ENCODE peak calls at places on chromosomes 5 and 9, in nine cellular contexts. I, K, T, Q, C, X, G, U and W are unnamed samples. For H3K36me3, the result is how much of the 10 kb centered on the place peaks cover.

GRCh38 chr9:114047717-114048116 is 30.4 kb downstream of the AMBP start:
- DNase-seq in X (no peak), I (peak), K (no peak), U (peak), C (peak), Q (no peak), G (peak), T (peak), W (peak)

GRCh38 chr9:128529191-128529590 is 23.2 kb upstream of the SPTAN1 start:
- DNase-seq in U (no peak), G (peak), I (no peak), C (no peak), X (no peak), K (no peak), Q (no peak), T (no peak), W (no peak)

GRCh38 chr9:94639996-94640376 is 668 bp upstream of the FBP1 start:
- DNase-seq in T (no peak), U (no peak), K (no peak), X (no peak), Q (no peak), I (peak), C (peak), G (no peak), W (no peak)

GRCh38 chr9:120366646-120367019 is 213.3 kb downstream of the CDK5RAP2 start:
- DNase-seq in X (no peak), Q (no peak), C (peak), K (no peak), G (peak), U (peak), I (peak), T (no peak), W (peak)

GRCh38 chr5:405421-405820 is 37.6 kb upstream of the EXOC3 start:
- DNase-seq in C (no peak), T (no peak), X (no peak), U (no peak), Q (no peak), I (no peak), G (no peak), K (no peak), W (no peak)

GRCh38 chr5:34495178-34495577 is 160.9 kb upstream of the RAI14 start:
- DNase-seq in I (no peak), C (no peak), U (no peak), X (no peak), T (no peak), K (no peak), Q (no peak), G (no peak), W (no peak)

GRCh38 chr9:120617637-120617979 is 37.6 kb upstream of the CDK5RAP2 start:
- DNase-seq in I (no peak), Q (no peak), G (no peak), T (no peak), C (no peak), K (no peak), U (no peak), X (no peak), W (no peak)

GRCh38 chr9:110842976-110843375 is 174.4 kb downstream of the MUSK start:
- DNase-seq in G (no peak), C (no peak), I (no peak), T (no peak), U (no peak), X (no peak), Q (no peak), K (no peak), W (no peak)

GRCh38 chr5:129836321-129836720 is 67.9 kb upstream of the CHSY3 start:
- DNase-seq in G (no peak), C (no peak), I (no peak), X (no peak), Q (no peak), K (no peak), U (no peak), T (no peak), W (no peak)

GRCh38 chr5:159945359-159945758 is 29.1 kb downstream of the ADRA1B start:
- DNase-seq in K (no peak), U (no peak), G (no peak), I (no peak), X (no peak), Q (no peak), C (no peak), T (no peak), W (no peak)

GRCh38 chr9:4197548-4197947 is 102.3 kb downstream of the GLIS3 start:
- DNase-seq in I (peak), Q (no peak), C (peak), K (no peak), X (no peak), T (no peak), U (no peak), G (no peak), W (peak)

GRCh38 chr5:129899454-129899853 is 4.8 kb upstream of the CHSY3 start:
- DNase-seq in C (no peak), G (peak), X (no peak), K (no peak), U (no peak), I (no peak), T (no peak), Q (no peak), W (peak)

GRCh38 chr5:6568383-6568782 is 64.5 kb downstream of the NSUN2 start:
- DNase-seq in I (no peak), U (no peak), C (no peak), Q (no peak), T (no peak), X (peak), G (no peak), K (no peak), W (no peak)

GRCh38 chr5:133287500-133287899 is 235.7 kb downstream of the HSPA4 start:
- DNase-seq in T (no peak), U (peak), Q (no peak), G (peak), X (no peak), K (no peak), C (peak), I (peak), W (no peak)

GRCh38 chr9:137708590-137709284 is 89.9 kb downstream of the EHMT1 start:
- DNase-seq in C (no peak), X (no peak), Q (no peak), T (no peak), I (no peak), K (no peak), G (no peak), U (no peak), W (peak)

GRCh38 chr9:90815183-90815943 is 13.7 kb downstream of the SYK start:
- DNase-seq in Q (no peak), T (no peak), K (no peak), G (no peak), X (no peak), I (no peak), U (no peak), C (no peak), W (peak)

GRCh38 chr9:76213751-76214150 is 180.5 kb downstream of the RFK start:
- DNase-seq in Q (no peak), T (no peak), G (no peak), I (no peak), U (no peak), K (no peak), C (no peak), X (no peak), W (no peak)

GRCh38 chr5:81850494-81850893 is 99.6 kb upstream of the SSBP2 start:
- DNase-seq in X (no peak), U (no peak), G (no peak), I (no peak), T (no peak), C (no peak), K (peak), Q (no peak), W (no peak)

GRCh38 chr9:72427801-72428200 is 62.8 kb upstream of the ZFAND5 start:
- DNase-seq in C (no peak), G (no peak), U (no peak), T (no peak), X (no peak), K (no peak), I (no peak), Q (no peak), W (peak)

GRCh38 chr9:130226112-130226511 is 39.4 kb upstream of the HMCN2 start:
- DNase-seq in T (no peak), C (no peak), G (no peak), I (no peak), K (no peak), U (no peak), X (no peak), Q (no peak), W (no peak)

GRCh38 chr9:26870292-26870691 is 22.3 kb downstream of the CAAP1 start:
- DNase-seq in X (no peak), C (no peak), K (no peak), I (no peak), U (no peak), T (no peak), Q (no peak), G (peak), W (peak)

GRCh38 chr5:30099634-30100033 is 1093.9 kb upstream of the CDH6 start:
- DNase-seq in T (no peak), Q (no peak), X (no peak), K (no peak), G (no peak), C (peak), I (no peak), U (no peak), W (no peak)

GRCh38 chr5:81530919-81531318 is 137.0 kb upstream of the ACOT12 start:
- DNase-seq in G (no peak), K (no peak), Q (no peak), I (no peak), X (no peak), C (no peak), T (no peak), U (no peak), W (no peak)

GRCh38 chr5:115461093-115461492 is 83.5 kb downstream of the FEM1C start:
- DNase-seq in K (no peak), T (no peak), G (no peak), I (no peak), C (no peak), U (no peak), Q (no peak), X (no peak), W (peak)

GRCh38 chr9:91884746-91885687 is 65.0 kb downstream of the ROR2 start:
- DNase-seq in U (no peak), T (no peak), Q (no peak), G (no peak), X (no peak), K (no peak), I (peak), C (peak), W (no peak)

GRCh38 chr9:91883503-91883902 is 66.5 kb downstream of the ROR2 start:
- DNase-seq in K (no peak), C (no peak), T (no peak), G (no peak), X (no peak), I (no peak), Q (no peak), U (no peak), W (no peak)

GRCh38 chr9:91884153-91884552 is 65.9 kb downstream of the ROR2 start:
- DNase-seq in U (no peak), X (no peak), C (no peak), K (no peak), Q (no peak), G (no peak), T (no peak), I (peak), W (no peak)

GRCh38 chr9:91880378-91880972 is 69.6 kb downstream of the ROR2 start:
- DNase-seq in T (no peak), X (no peak), I (no peak), K (peak), U (no peak), Q (no peak), C (no peak), G (no peak), W (no peak)

GRCh38 chr9:91882628-91883027 is 67.4 kb downstream of the ROR2 start:
- DNase-seq in K (no peak), Q (no peak), C (no peak), U (no peak), I (peak), G (no peak), X (no peak), T (no peak), W (no peak)
- TF ChIP-seq CTCF in K (no peak), Q (no peak), C (no peak), U (no peak), I (peak), G (no peak), X (no peak), T (peak), W (peak)

GRCh38 chr9:135992486-135993408 is 31.6 kb upstream of the UBAC1 start:
- DNase-seq in Q (peak), K (peak), U (peak), X (peak), C (peak), I (peak), T (peak), G (peak), W (peak)

GRCh38 chr9:135989722-135990467 is 28.7 kb upstream of the UBAC1 start:
- DNase-seq in Q (no peak), U (no peak), G (no peak), K (no peak), X (no peak), I (no peak), C (no peak), T (peak), W (no peak)

GRCh38 chr9:135989157-135989556 is 28.0 kb upstream of the UBAC1 start:
- DNase-seq in I (no peak), G (no peak), C (no peak), T (no peak), U (no peak), X (no peak), K (no peak), Q (no peak), W (no peak)

GRCh38 chr9:135991771-135992170 is 30.6 kb upstream of the UBAC1 start:
- DNase-seq in U (no peak), T (no peak), K (no peak), I (no peak), Q (no peak), X (no peak), G (no peak), C (no peak), W (no peak)

GRCh38 chr9:135990468-135991429 is 29.6 kb upstream of the UBAC1 start:
- DNase-seq in C (peak), G (peak), K (peak), T (peak), Q (peak), I (peak), U (no peak), X (peak), W (peak)
- H3K4me3 ChIP-seq in C (no peak), G (no peak), K (no peak), T (peak), Q (no peak), I (no peak), U (no peak), X (peak), W (no peak)

GRCh38 chr5:1823381-1824034 is 22.3 kb downstream of the NDUFS6 start:
- DNase-seq in C (no peak), I (no peak), U (no peak), G (no peak), T (no peak), K (no peak), Q (no peak), X (no peak), W (no peak)
- H3K36me3 ChIP-seq in C (under half), I (under half), U (under half), G (under half), T (under half), K (under half), Q (under half), X (half or more), W (under half)

GRCh38 chr5:61766141-61766540 is 434.1 kb downstream of the ZSWIM6 start:
- DNase-seq in X (no peak), I (no peak), U (no peak), K (no peak), T (no peak), Q (no peak), C (no peak), G (no peak), W (no peak)

GRCh38 chr5:61771062-61771461 is 439.0 kb downstream of the ZSWIM6 start:
- DNase-seq in C (no peak), I (no peak), Q (no peak), T (no peak), U (no peak), G (no peak), K (no peak), X (no peak), W (no peak)

GRCh38 chr5:61767231-61768080 is 435.4 kb downstream of the ZSWIM6 start:
- DNase-seq in U (no peak), I (no peak), K (no peak), G (no peak), T (no peak), X (no peak), Q (no peak), C (no peak), W (no peak)

GRCh38 chr5:61765471-61765870 is 433.4 kb downstream of the ZSWIM6 start:
- DNase-seq in X (no peak), K (no peak), Q (no peak), I (no peak), U (no peak), C (no peak), G (no peak), T (no peak), W (no peak)

DNA sequence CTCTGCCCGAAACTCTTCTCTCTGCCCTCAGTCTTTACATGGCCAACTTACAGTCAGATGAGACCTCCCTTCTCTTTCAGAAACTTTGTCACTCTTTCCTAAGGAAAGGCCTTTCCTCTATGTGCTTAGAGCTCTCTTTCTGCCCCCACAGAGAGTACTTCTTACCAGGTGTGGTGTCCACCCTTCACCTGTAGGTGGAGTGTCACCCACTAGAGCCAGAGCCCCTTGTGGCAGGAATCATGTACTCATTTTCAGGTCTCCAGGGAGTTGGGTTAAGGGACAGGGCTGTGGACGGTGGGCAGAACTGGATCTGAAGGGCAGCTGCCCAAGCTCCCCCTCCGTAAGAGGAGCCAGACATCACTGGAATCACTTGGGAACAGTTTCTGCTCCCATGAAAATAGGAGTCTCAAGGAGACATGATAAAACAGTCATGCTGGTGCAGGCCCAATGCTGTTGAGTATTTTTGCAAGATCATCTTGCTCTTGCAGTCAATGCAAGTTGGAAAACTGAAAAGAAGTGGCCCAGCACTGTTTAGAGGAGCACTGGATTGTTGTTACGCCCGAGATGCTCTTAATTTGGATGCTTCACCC is 436.7 kb downstream of the ZSWIM6 start:
- DNase-seq in K (no peak), Q (no peak), G (peak), I (peak), X (no peak), U (peak), T (peak), C (peak), W (peak)
- TF ChIP-seq CTCF in K (no peak), Q (peak), G (peak), I (peak), X (peak), U (peak), T (peak), C (peak), W (peak)

GRCh38 chr5:17360879-17361278 is 137.2 kb upstream of the TAF11L2 start:
- DNase-seq in U (no peak), T (peak), X (no peak), G (no peak), I (peak), K (no peak), Q (no peak), C (no peak), W (no peak)

GRCh38 chr5:17355585-17356346 is 138.3 kb downstream of the BASP1 start:
- DNase-seq in T (no peak), U (no peak), I (no peak), G (no peak), X (no peak), Q (no peak), K (no peak), C (no peak), W (peak)

GRCh38 chr5:17361331-17361730 is 136.7 kb upstream of the TAF11L2 start:
- DNase-seq in G (no peak), U (no peak), Q (no peak), K (no peak), X (no peak), T (no peak), I (no peak), C (no peak), W (no peak)

GRCh38 chr5:17357504-17357903 is 140.1 kb downstream of the BASP1 start:
- DNase-seq in C (no peak), I (no peak), X (no peak), U (no peak), T (no peak), K (no peak), Q (no peak), G (no peak), W (no peak)

DNA sequence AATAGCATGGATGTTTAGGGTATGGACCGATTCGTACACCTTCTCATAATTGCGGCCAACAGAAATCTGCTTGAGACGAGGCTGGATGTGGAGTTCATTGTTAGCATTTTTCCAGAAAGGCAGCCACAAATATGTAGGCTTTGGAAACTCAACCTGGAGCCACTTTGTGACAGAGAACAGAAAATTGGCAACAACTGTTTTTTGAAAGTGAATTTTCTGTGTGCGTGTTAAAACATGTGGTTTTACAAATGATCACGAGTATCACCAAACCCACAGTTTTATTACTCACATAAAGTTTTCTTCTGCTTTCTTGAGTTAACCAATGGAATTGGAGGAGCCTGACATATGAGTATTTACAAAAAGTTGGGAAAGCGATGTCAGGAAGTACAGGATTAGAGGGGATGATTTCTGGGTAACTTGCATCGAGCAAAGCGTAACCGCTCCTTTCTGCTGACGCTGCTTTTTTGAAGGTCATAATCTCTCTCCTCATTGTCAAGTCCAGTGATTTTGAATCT is 138.5 kb upstream of the TAF11L2 start:
- DNase-seq in G (no peak), U (no peak), K (no peak), T (no peak), X (no peak), I (no peak), Q (no peak), C (no peak), W (peak)
- H3K4me3 ChIP-seq in G (no peak), U (no peak), K (no peak), T (no peak), X (no peak), I (no peak), Q (no peak), C (no peak), W (no peak)

GRCh38 chr9:131622536-131622935 is 77.2 kb downstream of the PRRT1B start:
- DNase-seq in Q (no peak), T (no peak), K (no peak), C (no peak), G (no peak), X (no peak), U (no peak), I (no peak), W (no peak)

GRCh38 chr9:131618785-131619184 is 73.5 kb downstream of the PRRT1B start:
- DNase-seq in G (no peak), I (no peak), U (no peak), K (no peak), C (no peak), T (no peak), Q (no peak), X (no peak), W (no peak)

GRCh38 chr9:131619680-131620079 is 74.4 kb downstream of the PRRT1B start:
- DNase-seq in C (no peak), K (no peak), I (no peak), Q (no peak), G (no peak), U (no peak), X (no peak), T (no peak), W (no peak)

GRCh38 chr9:131621551-131622321 is 76.4 kb downstream of the PRRT1B start:
- DNase-seq in C (no peak), X (no peak), K (no peak), G (no peak), I (no peak), Q (no peak), U (no peak), T (no peak), W (no peak)

GRCh38 chr9:131620764-131621520 is 75.6 kb downstream of the PRRT1B start:
- DNase-seq in G (no peak), K (no peak), X (no peak), I (no peak), U (no peak), C (no peak), Q (no peak), T (no peak), W (no peak)
- H3K36me3 ChIP-seq in G (under half), K (under half), X (half or more), I (half or more), U (under half), C (under half), Q (under half), T (under half), W (under half)

GRCh38 chr9:132019702-132020101 is 60.0 kb downstream of the MED27 start:
- DNase-seq in X (no peak), C (no peak), I (peak), G (no peak), Q (no peak), K (no peak), U (no peak), T (peak), W (no peak)

GRCh38 chr9:132020845-132021510 is 58.7 kb downstream of the MED27 start:
- DNase-seq in I (no peak), K (no peak), C (no peak), Q (no peak), U (no peak), G (peak), X (no peak), T (no peak), W (peak)

GRCh38 chr9:132015866-132016265 is 63.8 kb downstream of the MED27 start:
- DNase-seq in U (no peak), I (no peak), X (no peak), Q (no peak), T (no peak), G (no peak), C (no peak), K (no peak), W (no peak)

GRCh38 chr9:132020272-132020671 is 59.4 kb downstream of the MED27 start:
- DNase-seq in K (no peak), Q (no peak), I (no peak), X (no peak), U (no peak), C (no peak), G (peak), T (no peak), W (no peak)

GRCh38 chr9:132018957-132019405 is 60.7 kb downstream of the MED27 start:
- DNase-seq in C (no peak), T (peak), X (peak), U (peak), G (no peak), I (no peak), K (no peak), Q (no peak), W (no peak)
- TF ChIP-seq CTCF in C (no peak), T (peak), X (no peak), U (no peak), G (no peak), I (no peak), K (no peak), Q (no peak), W (no peak)